ENCODE peak calls at places on chromosomes 2 and 18, in ten cellular contexts. O is brain microvascular endothelial cell; Y is stimulated activated CD8-positive, alpha-beta memory T cell treated with anti-CD3 and anti-CD28 coated beads, Interleukin-12 subunit alpha, Interleukin-12 subunit beta, amount 100 ng/mL, for 4 hours; L is NCI-H2081; B is endothelial cell; W is caudate nucleus; I is T-helper 9 cell; G is T-cell; Q is AG08395; X is IMR-90. K is an unnamed sample.
A peak's percentile ranks its signal among the peaks of the same experiment; 100 is the strongest.

GRCh38 chr2:126513033-126513432 is 142.9 kb upstream of the GYPC start:
- DNase-seq in O (peak; percentile 63), Y (no peak), L (no peak), B (no peak), W (no peak), I (no peak), G (no peak), Q (no peak), X (peak; percentile 14), K (no peak)

GRCh38 chr2:98477036-98477435 is 32.4 kb downstream of the INPP4A start:
- DNase-seq in O (no peak), Y (no peak), L (no peak), B (no peak), W (no peak), I (no peak), G (no peak), Q (no peak), X (no peak), K (no peak)

GRCh38 chr2:45712538-45712937 is 61.1 kb downstream of the PRKCE start:
- DNase-seq in O (no peak), Y (no peak), L (no peak), B (no peak), W (no peak), I (no peak), G (no peak), Q (no peak), X (no peak), K (no peak)

GRCh38 chr2:18560797-18561085 is 288 bp upstream of the RDH14 start:
- DNase-seq in O (no peak), Y (no peak), L (no peak), B (no peak), W (no peak), I (no peak), G (no peak), Q (no peak), X (no peak), K (no peak)

GRCh38 chr2:219560037-219560892 is 11.1 kb downstream of the OBSL1 start:
- DNase-seq in O (no peak), Y (no peak), L (no peak), B (no peak), W (no peak), I (peak; percentile 30), G (no peak), Q (peak; percentile 44), X (no peak), K (no peak)

GRCh38 chr18:1273469-1273868 is 368.8 kb downstream of the ADCYAP1 start:
- DNase-seq in O (no peak), Y (no peak), L (no peak), B (no peak), W (no peak), I (no peak), G (no peak), Q (no peak), X (no peak), K (no peak)

GRCh38 chr2:101805146-101806088 is 107.9 kb downstream of the MAP4K4 start:
- DNase-seq in O (peak; percentile 93), Y (no peak), L (no peak), B (no peak), W (no peak), I (no peak), G (no peak), Q (no peak), X (peak; percentile 83), K (no peak)

GRCh38 chr2:226995625-226996041 is 159.8 kb downstream of the RHBDD1 start:
- DNase-seq in O (peak; percentile 86), Y (no peak), L (no peak), B (no peak), W (no peak), I (no peak), G (no peak), Q (no peak), X (peak; percentile 77), K (no peak)

GRCh38 chr2:217366996-217367395 is 507.1 kb upstream of the TNP1 start:
- DNase-seq in O (no peak), Y (no peak), L (no peak), B (no peak), W (no peak), I (no peak), G (no peak), Q (no peak), X (no peak), K (no peak)

GRCh38 chr2:238754259-238754658 is 93.6 kb upstream of the TWIST2 start:
- DNase-seq in O (no peak), Y (no peak), L (no peak), B (no peak), W (no peak), I (no peak), G (no peak), Q (no peak), X (no peak), K (no peak)

GRCh38 chr2:27322301-27322765 is 564 bp downstream of the MPV17 start:
- DNase-seq in O (no peak), Y (no peak), L (no peak), B (no peak), W (no peak), I (no peak), G (peak; percentile 6), Q (no peak), X (peak; percentile 8), K (no peak)

GRCh38 chr2:217998926-217999633 is 3.7 kb downstream of the TNS1 start:
- DNase-seq in O (no peak), Y (no peak), L (no peak), B (no peak), W (no peak), I (no peak), G (no peak), Q (no peak), X (no peak), K (no peak)

GRCh38 chr2:237058423-237058822 is 27.3 kb upstream of the COPS8 start:
- DNase-seq in O (no peak), Y (no peak), L (no peak), B (no peak), W (no peak), I (no peak), G (no peak), Q (no peak), X (no peak), K (no peak)

GRCh38 chr18:61770279-61770678 is 122.5 kb downstream of the RNF152 start:
- DNase-seq in O (no peak), Y (no peak), L (no peak), B (no peak), W (no peak), I (no peak), G (no peak), Q (no peak), X (no peak), K (no peak)

GRCh38 chr2:1993711-1994682 is 249.7 kb upstream of the PXDN start:
- DNase-seq in O (peak; percentile 98), Y (no peak), L (no peak), B (no peak), W (no peak), I (no peak), G (no peak), Q (no peak), X (no peak), K (no peak)

GRCh38 chr2:240416821-240417220 is 18.6 kb upstream of the GPC1 start:
- DNase-seq in O (no peak), Y (no peak), L (no peak), B (no peak), W (no peak), I (no peak), G (no peak), Q (no peak), X (no peak), K (no peak)

GRCh38 chr2:14761118-14761517 is 128.6 kb downstream of the LRATD1 start:
- DNase-seq in O (no peak), Y (no peak), L (no peak), B (no peak), W (peak; percentile 26), I (no peak), G (no peak), Q (no peak), X (no peak), K (no peak)

GRCh38 chr2:36770542-36771287 is 74.2 kb downstream of the VIT start:
- DNase-seq in O (peak; percentile 7), Y (no peak), L (peak; percentile 32), B (peak; percentile 60), W (no peak), I (peak; percentile 26), G (no peak), Q (peak; percentile 60), X (peak; percentile 18), K (no peak)

GRCh38 chr2:36967236-36967876 is 1.0 kb upstream of the STRN start:
- DNase-seq in O (no peak), Y (no peak), L (no peak), B (no peak), W (no peak), I (no peak), G (no peak), Q (no peak), X (no peak), K (no peak)

GRCh38 chr2:195057001-195057400 is 600.0 kb upstream of the SLC39A10 start:
- DNase-seq in O (no peak), Y (no peak), L (no peak), B (no peak), W (no peak), I (no peak), G (no peak), Q (no peak), X (no peak), K (no peak)